ENCODE peak calls at places on chromosomes 11 and 22, in eight cellular contexts. U, I, S, X, V, J, A and Q are unnamed samples.

GRCh38 chr11:77547863-77548551 is 41.7 kb upstream of the AQP11 start:
- DNase-seq in J (peak), X (peak), A (peak), U (no peak), S (peak), V (no peak), I (peak), Q (peak)

GRCh38 chr22:44623771-44624510 is 78.1 kb upstream of the PRR5 start:
- DNase-seq in A (no peak), X (no peak), V (no peak), J (peak), I (no peak), S (peak), U (peak), Q (peak)

GRCh38 chr11:100667449-100667848 is 19.6 kb upstream of the ARHGAP42 start:
- DNase-seq in I (no peak), J (no peak), V (no peak), U (no peak), X (no peak), A (no peak), S (no peak), Q (no peak)

GRCh38 chr11:82883853-82884252 is 16.4 kb downstream of the PRCP start:
- DNase-seq in V (no peak), U (no peak), A (no peak), S (no peak), X (no peak), I (no peak), J (no peak), Q (no peak)

GRCh38 chr11:1565173-1565903 is 6.7 kb downstream of the DUSP8 start:
- DNase-seq in I (no peak), V (no peak), S (no peak), A (no peak), J (no peak), U (no peak), X (no peak), Q (no peak)

GRCh38 chr11:22703040-22703439 is 36.6 kb downstream of the GAS2 start:
- DNase-seq in X (no peak), U (no peak), V (no peak), J (peak), S (peak), I (peak), A (peak), Q (peak)

GRCh38 chr11:2466869-2467694 is 22.3 kb downstream of the KCNQ1 start:
- DNase-seq in I (no peak), J (no peak), V (no peak), A (peak), S (no peak), X (no peak), U (no peak), Q (no peak)

GRCh38 chr11:8267280-8267679 is 3.6 kb upstream of the LMO1 start:
- DNase-seq in J (no peak), I (no peak), U (no peak), A (no peak), X (no peak), S (no peak), V (no peak), Q (no peak)

GRCh38 chr22:35893698-35894097 is 134.9 kb downstream of the RBFOX2 start:
- DNase-seq in I (no peak), S (no peak), V (no peak), J (no peak), A (no peak), X (no peak), U (no peak), Q (no peak)

GRCh38 chr11:80606726-80607125 is 1165.9 kb upstream of the TENM4 start:
- DNase-seq in I (no peak), S (no peak), A (no peak), U (no peak), X (no peak), J (no peak), V (no peak), Q (no peak)

GRCh38 chr11:125871391-125872137 is 15.9 kb upstream of the HYLS1 start:
- DNase-seq in I (no peak), J (peak), A (no peak), V (no peak), S (peak), X (no peak), U (no peak), Q (peak)

GRCh38 chr22:42879371-42880021 is 22.4 kb upstream of the ARFGAP3 start:
- DNase-seq in A (no peak), I (no peak), S (no peak), U (no peak), X (no peak), J (no peak), V (no peak), Q (no peak)

GRCh38 chr22:42881982-42882656 is 25.0 kb upstream of the ARFGAP3 start:
- DNase-seq in J (no peak), X (no peak), I (no peak), S (no peak), U (no peak), A (no peak), V (no peak), Q (no peak)

GRCh38 chr22:42878561-42879305 is 21.7 kb upstream of the ARFGAP3 start:
- DNase-seq in V (no peak), U (no peak), X (no peak), I (no peak), A (no peak), J (no peak), S (no peak), Q (no peak)

GRCh38 chr22:42881298-42881697 is 24.2 kb upstream of the ARFGAP3 start:
- DNase-seq in J (no peak), U (no peak), I (no peak), X (no peak), A (no peak), V (no peak), S (no peak), Q (no peak)

DNA sequence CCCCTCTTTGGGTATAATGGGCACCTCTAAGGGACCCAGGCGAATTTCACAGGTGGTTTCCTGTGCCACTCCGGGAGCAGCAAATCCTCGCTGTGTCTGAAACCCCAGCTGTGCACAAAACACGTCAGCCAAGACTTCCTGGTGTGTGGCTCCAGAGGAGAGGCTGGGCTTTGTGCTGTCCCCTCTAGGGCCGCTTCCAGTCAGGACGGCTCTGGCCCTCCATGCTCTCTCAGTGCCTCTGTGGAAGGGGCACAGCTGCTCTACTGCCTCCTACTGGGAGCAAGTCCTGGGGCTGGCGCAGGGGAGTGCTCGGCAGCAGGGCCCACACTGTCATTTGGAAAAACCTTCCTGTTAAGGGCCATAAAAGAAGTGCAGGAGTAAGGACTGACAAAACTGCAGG is 23.7 kb upstream of the ARFGAP3 start:
- DNase-seq in S (no peak), V (no peak), U (no peak), X (no peak), I (no peak), J (no peak), A (no peak), Q (no peak)
- TF ChIP-seq CTCF in S (no peak), V (no peak), U (no peak), X (no peak), I (peak), J (peak), A (peak), Q (no peak)

DNA sequence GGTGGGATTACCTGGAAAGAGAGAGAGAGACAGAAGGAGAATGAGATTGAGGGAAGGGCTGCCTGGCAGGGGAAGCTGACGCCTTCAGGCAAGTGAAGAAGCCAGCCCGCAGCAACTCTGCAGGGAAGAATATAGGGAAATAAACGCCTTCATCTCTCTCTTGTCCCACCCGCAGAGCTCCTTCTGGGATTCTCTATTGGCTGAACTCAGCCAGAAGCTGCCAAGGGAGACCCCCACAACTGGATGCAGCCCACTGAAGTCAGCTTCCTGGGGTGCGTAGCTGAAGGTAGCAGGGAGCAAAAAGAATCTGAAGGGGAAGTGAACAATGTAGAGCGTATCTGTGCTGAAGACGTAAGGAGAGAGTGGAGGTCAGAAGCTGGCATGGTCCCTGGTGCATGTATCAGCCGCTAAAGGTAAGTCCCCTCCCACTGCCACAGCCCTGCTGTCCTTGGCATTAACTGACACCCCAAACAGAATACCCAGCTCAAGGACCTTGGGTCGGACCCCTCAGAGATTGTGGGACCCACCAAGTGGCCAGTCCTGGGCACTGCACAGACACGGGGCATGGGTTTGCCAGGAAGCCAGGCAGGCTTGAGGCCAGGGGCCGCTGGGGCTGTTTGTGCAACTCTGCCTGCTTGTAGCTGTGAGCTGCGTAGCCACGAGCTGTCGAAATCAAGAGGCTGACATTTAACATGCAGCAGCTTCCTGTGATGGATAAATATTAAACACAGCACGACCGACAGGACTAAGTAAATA is 469.9 kb downstream of the MN1 start:
- DNase-seq in U (peak), A (no peak), X (peak), V (peak), I (no peak), S (no peak), J (peak), Q (no peak)
- TF ChIP-seq CTCF in U (peak), A (no peak), X (peak), V (peak), I (peak), S (no peak), J (peak), Q (no peak)

DNA sequence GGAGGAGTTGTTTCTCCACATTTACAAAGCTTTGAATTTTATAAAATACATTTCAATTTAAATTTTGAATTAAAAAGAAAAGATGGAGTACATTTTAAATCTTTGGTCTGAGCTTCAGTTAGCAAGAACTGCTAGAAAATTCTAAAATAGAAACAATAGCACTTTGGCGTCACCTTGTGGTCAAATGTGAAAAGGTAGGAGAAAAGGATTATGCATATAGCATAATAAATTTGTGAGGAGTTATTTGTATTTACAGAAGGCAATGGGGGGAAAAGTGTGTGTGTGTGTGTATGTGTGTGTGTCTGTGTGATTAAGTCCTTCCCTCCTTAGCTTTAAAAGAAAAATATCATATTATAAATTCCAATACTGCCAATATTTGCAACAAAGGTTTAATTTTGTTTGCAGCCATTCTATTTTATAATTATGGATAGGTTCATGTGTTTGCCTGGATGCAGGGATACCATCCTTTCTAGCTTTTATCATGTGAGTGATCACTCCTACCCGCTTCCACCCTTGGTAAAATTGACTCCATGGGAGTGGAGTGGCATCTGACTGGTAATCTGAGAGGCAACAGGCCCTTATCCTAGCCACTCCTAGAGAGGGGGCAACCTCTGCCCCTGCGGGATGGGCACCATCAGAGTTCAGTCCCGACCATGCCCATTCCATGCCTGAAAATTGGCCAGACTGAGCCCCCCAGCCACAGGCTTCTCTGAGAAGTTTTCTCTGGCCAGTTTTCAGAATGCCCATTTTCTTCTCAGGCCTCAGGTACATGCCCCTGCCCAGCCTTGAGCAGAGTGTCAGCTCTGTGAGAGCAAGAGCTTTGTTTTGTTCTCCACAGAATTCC is 13.6 kb upstream of the LGR4 start:
- DNase-seq in U (no peak), A (peak), I (no peak), X (no peak), J (peak), V (no peak), S (peak), Q (no peak)
- TF ChIP-seq CTCF in U (peak), A (peak), I (peak), X (peak), J (peak), V (peak), S (peak), Q (peak)

GRCh38 chr11:112582366-112582765 is 321.7 kb upstream of the PLET1 start:
- DNase-seq in U (no peak), X (no peak), V (no peak), A (no peak), S (no peak), I (no peak), J (no peak), Q (no peak)

GRCh38 chr11:112587664-112588063 is 327.0 kb upstream of the PLET1 start:
- DNase-seq in S (no peak), A (no peak), X (no peak), J (no peak), V (no peak), I (no peak), U (no peak), Q (no peak)

GRCh38 chr11:112583246-112583893 is 322.7 kb upstream of the PLET1 start:
- DNase-seq in A (peak), U (no peak), J (no peak), X (no peak), V (no peak), S (no peak), I (no peak), Q (no peak)

GRCh38 chr11:112581747-112582146 is 321.1 kb upstream of the PLET1 start:
- DNase-seq in I (no peak), S (no peak), A (no peak), X (no peak), U (no peak), V (no peak), J (no peak), Q (no peak)

GRCh38 chr11:112584674-112585073 is 324.0 kb upstream of the PLET1 start:
- DNase-seq in S (no peak), I (no peak), U (no peak), J (peak), V (no peak), X (no peak), A (no peak), Q (peak)
- TF ChIP-seq CTCF in S (no peak), I (peak), U (no peak), J (peak), V (peak), X (no peak), A (peak), Q (no peak)